ENCODE peak calls at places on chromosomes 6 and 20, in six cellular contexts. M is H1, E is GM12878, V is HCT116, N is K562, P is HepG2. X is an unnamed sample.

GRCh38 chr6:133348846-133349245 is 107.7 kb downstream of the EYA4 start:
- DNase-seq in N (no peak), E (no peak), V (no peak), P (no peak), M (no peak), X (no peak)

GRCh38 chr20:62168890-62169435 is 13.9 kb upstream of the MTG2 start:
- DNase-seq in V (no peak), P (no peak), N (no peak), E (no peak), M (no peak), X (no peak)

GRCh38 chr20:63519765-63520593 is 586 bp upstream of the PPDPF start:
- DNase-seq in V (no peak), E (no peak), P (no peak), N (peak; percentile 66), M (no peak), X (peak; percentile 78)

GRCh38 chr6:107132330-107132954 is 17.1 kb upstream of the BEND3 start:
- DNase-seq in V (peak; percentile 19), N (peak; percentile 43), M (no peak), P (peak; percentile 46), E (no peak), X (no peak)

GRCh38 chr6:79431469-79431868 is 105.8 kb downstream of the LCA5 start:
- DNase-seq in P (peak; percentile 21), V (no peak), E (no peak), M (no peak), N (peak; percentile 26), X (peak; percentile 34)

GRCh38 chr6:69090132-69090531 is 455.1 kb downstream of the ADGRB3 start:
- DNase-seq in E (no peak), N (no peak), M (no peak), V (no peak), P (no peak), X (no peak)

GRCh38 chr6:36817864-36818263 is 21.4 kb downstream of the CPNE5 start:
- DNase-seq in P (no peak), N (no peak), E (no peak), M (no peak), V (no peak), X (no peak)

GRCh38 chr6:167668019-167668753 is 158.5 kb upstream of the AFDN start:
- DNase-seq in N (no peak), E (no peak), M (no peak), V (no peak), P (peak; percentile 96), X (no peak)

GRCh38 chr6:5684320-5684719 is 322.4 kb downstream of the NRN1 start:
- DNase-seq in E (no peak), V (no peak), M (no peak), P (no peak), N (no peak), X (no peak)

GRCh38 chr6:146381486-146381885 is 162.1 kb upstream of the RAB32 start:
- DNase-seq in V (no peak), P (no peak), M (no peak), E (no peak), N (no peak), X (no peak)

GRCh38 chr20:24696396-24696795 is 227.0 kb downstream of the SYNDIG1 start:
- DNase-seq in E (no peak), M (no peak), N (no peak), P (no peak), V (no peak), X (no peak)

GRCh38 chr6:149169761-149170359 is 147.7 kb upstream of the TAB2 start:
- DNase-seq in V (no peak), P (no peak), M (no peak), N (no peak), E (no peak), X (no peak)

GRCh38 chr20:4341804-4342560 is 326.6 kb upstream of the RNF24 start:
- DNase-seq in P (no peak), N (no peak), V (no peak), M (no peak), E (no peak), X (no peak)

GRCh38 chr6:108027054-108027453 is 47.5 kb downstream of the OSTM1 start:
- DNase-seq in N (no peak), P (no peak), V (no peak), E (no peak), M (no peak), X (no peak)

GRCh38 chr6:135633573-135633972 is 136.0 kb upstream of the AHI1 start:
- DNase-seq in V (no peak), N (no peak), M (no peak), P (no peak), E (no peak), X (no peak)

GRCh38 chr6:27297857-27298730 is 14.0 kb downstream of the POM121L2 start:
- DNase-seq in V (peak; percentile 70), N (peak; percentile 94), E (no peak), M (no peak), P (peak; percentile 42), X (peak; percentile 80)

DNA sequence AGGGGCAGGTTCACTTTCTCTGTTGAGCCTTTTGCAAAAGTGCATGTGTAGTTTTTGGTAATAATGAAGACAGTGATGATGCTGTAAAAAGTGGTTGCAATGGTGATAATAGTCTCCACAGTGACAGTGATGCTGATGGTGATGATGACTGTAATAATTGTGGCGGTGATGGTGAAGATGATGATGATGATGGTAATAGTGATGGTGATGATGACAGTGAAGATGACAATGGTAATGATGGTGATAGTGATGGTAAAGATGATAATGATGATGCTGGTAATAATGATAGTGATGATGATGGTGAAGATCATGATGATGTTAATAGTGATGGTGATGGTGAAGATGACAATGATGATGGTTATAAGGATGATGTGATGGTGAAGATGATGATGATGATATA is 67.7 kb upstream of the LRFN2 start:
- DNase-seq in V (no peak), P (no peak), N (no peak), M (no peak), E (no peak), X (no peak)
- TF ChIP-seq ATF3 in V (no peak), P (no peak), N (no peak), M (no peak), E (no peak), X (no peak)

GRCh38 chr6:20255428-20255827 is 43.2 kb upstream of the MBOAT1 start:
- DNase-seq in P (no peak), M (no peak), N (no peak), V (no peak), E (no peak), X (no peak)

GRCh38 chr6:20261685-20262084 is 49.4 kb upstream of the MBOAT1 start:
- DNase-seq in E (no peak), M (no peak), N (no peak), V (no peak), P (no peak), X (no peak)

GRCh38 chr6:20260360-20260759 is 48.1 kb upstream of the MBOAT1 start:
- DNase-seq in E (no peak), M (no peak), N (no peak), P (no peak), V (no peak), X (no peak)

GRCh38 chr6:20263059-20263458 is 50.8 kb upstream of the MBOAT1 start:
- DNase-seq in N (no peak), M (no peak), E (no peak), P (no peak), V (no peak), X (no peak)

DNA sequence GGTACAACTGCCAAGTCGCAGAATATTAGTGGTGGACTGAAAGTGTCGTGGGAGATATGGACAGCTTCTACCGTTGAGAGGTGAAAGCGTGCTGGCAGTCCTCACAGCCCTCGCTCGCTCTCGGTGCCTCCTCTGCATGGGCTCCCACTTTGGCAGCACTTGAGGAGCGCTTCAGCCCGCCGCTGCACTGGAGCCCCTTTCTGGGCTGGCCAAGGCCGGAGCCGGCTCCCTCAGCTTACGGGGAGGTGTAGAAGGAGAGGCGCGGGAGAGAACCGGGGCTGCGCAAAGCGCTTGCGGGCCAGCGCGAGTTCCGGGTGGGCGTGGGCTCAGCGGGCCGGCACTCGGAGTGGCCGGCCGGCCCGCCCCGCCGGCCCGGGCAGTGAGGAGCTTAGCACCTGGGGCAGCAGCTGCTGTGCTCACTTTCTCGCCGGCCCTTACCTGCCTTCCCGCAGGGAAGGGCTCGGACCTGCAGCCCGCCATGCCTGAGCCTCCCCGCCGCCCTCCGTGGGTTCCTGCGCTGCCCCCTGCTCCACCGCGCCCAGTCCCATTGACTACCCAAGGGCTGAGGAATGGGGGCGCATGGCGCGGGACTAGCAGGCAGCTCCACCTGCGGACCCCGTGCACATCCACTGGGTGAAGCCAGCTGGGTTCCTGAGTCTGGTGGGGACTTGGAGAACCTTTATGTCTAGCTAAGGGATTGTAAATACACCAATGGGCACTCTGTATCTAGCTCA is 47.2 kb upstream of the MBOAT1 start:
- DNase-seq in V (no peak), N (no peak), E (no peak), P (no peak), M (no peak), X (no peak)
- TF ChIP-seq ATF3 in V (no peak), N (no peak), E (no peak), P (no peak), M (no peak), X (no peak)

GRCh38 chr6:145008715-145009114 is 723.6 kb downstream of the UTRN start:
- DNase-seq in P (no peak), M (no peak), N (no peak), E (no peak), V (no peak), X (no peak)

GRCh38 chr6:145015739-145016558 is 719.4 kb downstream of the EPM2A start:
- DNase-seq in E (peak; percentile 11), V (peak; percentile 86), P (no peak), N (peak; percentile 9), M (no peak), X (no peak)

GRCh38 chr6:145017051-145017450 is 718.3 kb downstream of the EPM2A start:
- DNase-seq in E (no peak), P (no peak), M (no peak), V (no peak), N (no peak), X (no peak)

GRCh38 chr6:145009691-145010090 is 724.6 kb downstream of the UTRN start:
- DNase-seq in N (no peak), P (no peak), M (no peak), V (no peak), E (no peak), X (no peak)

DNA sequence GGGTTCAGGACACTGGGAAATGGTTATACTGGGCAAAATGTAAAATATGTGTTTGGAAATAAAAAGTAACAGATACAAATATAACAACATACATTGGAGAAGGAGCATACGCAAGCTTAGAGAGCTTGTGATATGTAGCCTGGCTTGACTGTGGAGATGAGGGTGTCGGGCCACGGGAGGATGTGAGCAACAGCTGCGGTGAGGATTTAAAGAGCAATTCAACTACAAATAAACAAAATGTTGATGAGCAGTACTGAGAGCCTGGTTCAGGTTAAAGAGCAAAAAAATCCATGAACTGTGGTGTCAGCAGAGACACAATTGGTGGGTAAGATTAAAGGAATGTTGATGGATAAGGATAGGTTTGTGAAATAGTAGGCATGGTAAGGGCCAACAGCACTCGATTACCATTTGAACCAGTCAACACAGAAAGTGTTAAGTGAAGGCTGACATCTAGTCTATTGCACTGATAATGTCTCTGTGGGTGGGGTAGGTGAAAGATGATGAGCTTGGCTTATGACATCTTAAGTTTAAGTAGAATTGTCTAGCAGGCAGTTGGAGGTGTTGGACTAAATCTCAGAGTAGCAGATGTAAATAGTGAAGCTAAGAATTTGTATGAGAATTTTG is 723.2 kb downstream of the EPM2A start:
- DNase-seq in N (no peak), E (no peak), M (no peak), V (no peak), P (no peak), X (no peak)
- TF ChIP-seq ATF3 in N (no peak), E (no peak), M (no peak), V (no peak), P (no peak), X (no peak)

DNA sequence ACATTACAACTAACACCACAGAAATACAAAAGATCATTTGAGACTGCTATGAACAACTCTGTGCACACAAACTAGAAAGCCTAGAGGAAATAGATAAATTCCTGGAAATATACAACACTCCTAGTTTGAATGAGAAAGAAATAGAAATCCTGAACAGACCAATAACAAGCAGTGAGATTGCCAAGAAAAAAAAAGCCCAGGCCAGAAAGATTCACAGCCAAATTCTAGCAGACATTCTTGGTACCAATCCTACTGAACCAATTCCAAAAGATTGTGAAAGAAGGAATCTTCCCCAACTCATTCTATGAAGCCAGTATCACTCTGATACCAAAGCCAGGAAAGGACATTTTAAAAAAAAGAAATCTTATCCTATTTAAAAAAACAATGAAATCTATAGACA is 7.0 kb upstream of the CDK19 start:
- DNase-seq in M (no peak), P (no peak), E (no peak), V (no peak), N (no peak), X (no peak)
- TF ChIP-seq ATF3 in M (no peak), P (no peak), E (no peak), V (no peak), N (no peak), X (no peak)

X was measured in WTC11.